ENCODE peak calls at places on chromosomes 2 and 18, in seven cellular contexts. G, Y, E, O, X, R and P are unnamed samples.

GRCh38 chr18:46764586-46764985 is 7.7 kb upstream of the ST8SIA5 start:
- DNase-seq in G (no peak), Y (no peak), E (no peak), O (no peak), X (no peak), R (no peak), P (no peak)

GRCh38 chr2:33230133-33230618 is 246.3 kb upstream of the RASGRP3 start:
- DNase-seq in G (no peak), Y (no peak), E (no peak), O (no peak), X (no peak), R (no peak), P (no peak)

GRCh38 chr18:54086046-54086802 is 138.2 kb downstream of the MBD2 start:
- DNase-seq in G (no peak), Y (no peak), E (no peak), O (no peak), X (no peak), R (no peak), P (no peak)

GRCh38 chr2:15976334-15976733 is 36.0 kb downstream of the MYCN start:
- DNase-seq in G (no peak), Y (no peak), E (no peak), O (no peak), X (no peak), R (no peak), P (no peak)

GRCh38 chr2:12910431-12910830 is 193.7 kb downstream of the TRIB2 start:
- DNase-seq in G (no peak), Y (no peak), E (no peak), O (no peak), X (no peak), R (no peak), P (no peak)

GRCh38 chr2:132400169-132400900 is 16.3 kb upstream of the GPR39 start:
- DNase-seq in G (no peak), Y (no peak), E (no peak), O (peak), X (peak), R (no peak), P (no peak)

GRCh38 chr2:223997938-223998337 is 40.7 kb downstream of the MRPL44 start:
- DNase-seq in G (no peak), Y (no peak), E (no peak), O (no peak), X (no peak), R (no peak), P (peak)

GRCh38 chr2:229273384-229274338 is 2.6 kb upstream of the PID1 start:
- DNase-seq in G (peak), Y (no peak), E (peak), O (peak), X (peak), R (no peak), P (peak)

GRCh38 chr2:31997653-31998052 is 13.2 kb downstream of the MEMO1 start:
- DNase-seq in G (no peak), Y (no peak), E (no peak), O (peak), X (no peak), R (no peak), P (peak)

GRCh38 chr18:75358928-75359327 is 68.6 kb downstream of the SMIM21 start:
- DNase-seq in G (no peak), Y (no peak), E (no peak), O (no peak), X (no peak), R (no peak), P (peak)

GRCh38 chr18:44685296-44685695 is 4.6 kb downstream of the SETBP1 start:
- DNase-seq in G (no peak), Y (no peak), E (no peak), O (no peak), X (no peak), R (no peak), P (no peak)

GRCh38 chr18:48902856-48903601 is 47.7 kb downstream of the SMAD7 start:
- DNase-seq in G (peak), Y (peak), E (no peak), O (peak), X (no peak), R (no peak), P (peak)

GRCh38 chr2:119234021-119235019 is 10.7 kb downstream of the STEAP3 start:
- DNase-seq in G (no peak), Y (no peak), E (no peak), O (peak), X (peak), R (no peak), P (peak)

GRCh38 chr2:133109772-133110171 is 439.8 kb upstream of the LYPD1 start:
- DNase-seq in G (no peak), Y (no peak), E (no peak), O (peak), X (peak), R (peak), P (peak)

GRCh38 chr18:60563082-60563481 is 190.5 kb upstream of the MC4R start:
- DNase-seq in G (no peak), Y (no peak), E (no peak), O (no peak), X (no peak), R (no peak), P (no peak)

GRCh38 chr18:71116535-71116934 is 827.7 kb downstream of the SOCS6 start:
- DNase-seq in G (no peak), Y (no peak), E (no peak), O (no peak), X (no peak), R (no peak), P (no peak)

GRCh38 chr18:71114550-71115210 is 825.8 kb downstream of the SOCS6 start:
- DNase-seq in G (no peak), Y (no peak), E (no peak), O (no peak), X (no peak), R (no peak), P (no peak)

GRCh38 chr18:71115261-71115660 is 826.4 kb downstream of the SOCS6 start:
- DNase-seq in G (no peak), Y (no peak), E (no peak), O (no peak), X (peak), R (no peak), P (no peak)
- H3K4me3 ChIP-seq in G (no peak), Y (no peak), E (no peak), O (no peak), X (peak), R (no peak), P (no peak)

DNA sequence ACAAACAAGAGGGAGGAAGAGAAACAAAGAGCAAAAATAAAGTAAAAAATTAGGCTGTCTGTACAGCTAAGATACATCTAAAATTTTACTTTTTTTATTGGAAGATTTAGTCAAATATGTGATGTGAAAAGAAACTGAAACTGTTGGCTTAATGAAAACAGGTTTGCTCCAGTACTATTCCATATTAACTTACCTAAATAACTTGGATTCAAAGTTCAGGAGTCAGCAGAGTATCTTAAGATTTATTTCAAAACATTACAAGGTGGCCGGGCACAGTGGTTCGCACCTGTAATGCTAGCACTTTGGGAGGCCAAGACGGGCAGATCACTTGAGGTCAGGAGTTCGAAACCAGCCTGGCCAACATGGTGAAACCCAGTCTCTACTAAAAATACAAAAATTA is 197.9 kb downstream of the PDE11A start:
- DNase-seq in G (no peak), Y (no peak), E (no peak), O (no peak), X (no peak), R (no peak), P (no peak)
- TF ChIP-seq CTCF in G (no peak), Y (no peak), E (no peak), O (no peak), X (no peak), R (no peak), P (no peak)

GRCh38 chr2:213285404-213285803 is 1.1 kb downstream of the SPAG16 start:
- DNase-seq in G (no peak), Y (no peak), E (no peak), O (no peak), X (peak), R (no peak), P (no peak)
- H3K4me3 ChIP-seq in G (no peak), Y (no peak), E (peak), O (peak), X (peak), R (peak), P (peak)

GRCh38 chr2:68837861-68838341 is 33.3 kb downstream of the BMP10 start:
- DNase-seq in G (no peak), Y (no peak), E (no peak), O (no peak), X (no peak), R (peak), P (peak)

GRCh38 chr2:68839260-68839833 is 31.9 kb downstream of the BMP10 start:
- DNase-seq in G (no peak), Y (no peak), E (peak), O (peak), X (peak), R (no peak), P (no peak)

GRCh38 chr2:68835636-68836035 is 35.6 kb downstream of the BMP10 start:
- DNase-seq in G (no peak), Y (no peak), E (no peak), O (no peak), X (no peak), R (no peak), P (no peak)

GRCh38 chr2:68838641-68839040 is 32.6 kb downstream of the BMP10 start:
- DNase-seq in G (no peak), Y (no peak), E (no peak), O (no peak), X (no peak), R (no peak), P (no peak)

GRCh38 chr2:68837164-68837860 is 33.9 kb downstream of the BMP10 start:
- DNase-seq in G (peak), Y (no peak), E (peak), O (peak), X (peak), R (no peak), P (peak)
- TF ChIP-seq CTCF in G (peak), Y (peak), E (peak), O (peak), X (peak), R (peak), P (peak)